ENCODE peak calls at places on chromosomes 13 and 19, in seven cellular contexts. T, H, Z, Y, B, D and E are unnamed samples.

GRCh38 chr13:108419768-108420167 is 150.2 kb downstream of the TNFSF13B start:
- DNase-seq in T (no peak), H (no peak), Z (no peak), Y (no peak), B (no peak), D (no peak), E (no peak)

GRCh38 chr13:99731747-99732146 is 230.5 kb downstream of the TM9SF2 start:
- DNase-seq in T (peak), H (no peak), Z (no peak), Y (no peak), B (no peak), D (no peak), E (no peak)

GRCh38 chr13:113125506-113126264 is 3.1 kb downstream of the F10 start:
- DNase-seq in T (no peak), H (no peak), Z (no peak), Y (no peak), B (no peak), D (no peak), E (no peak)

GRCh38 chr19:43462887-43463380 is 2.5 kb downstream of the LYPD3 start:
- DNase-seq in T (no peak), H (peak), Z (no peak), Y (no peak), B (no peak), D (no peak), E (no peak)

GRCh38 chr19:11577451-11578341 is at the start of gene ACP5:
- DNase-seq in T (peak), H (no peak), Z (no peak), Y (no peak), B (no peak), D (no peak), E (no peak)

GRCh38 chr13:85806553-85807175 is 7.4 kb upstream of the SLITRK6 start:
- DNase-seq in T (peak), H (no peak), Z (peak), Y (no peak), B (peak), D (peak), E (no peak)

GRCh38 chr13:110250258-110250891 is 56.6 kb downstream of the COL4A1 start:
- DNase-seq in T (no peak), H (no peak), Z (no peak), Y (no peak), B (no peak), D (peak), E (no peak)

GRCh38 chr19:3987619-3988371 is 2.5 kb upstream of the EEF2 start:
- DNase-seq in T (peak), H (no peak), Z (peak), Y (peak), B (peak), D (peak), E (peak)

GRCh38 chr19:47447470-47448359 is 24.0 kb downstream of the SLC8A2 start:
- DNase-seq in T (peak), H (peak), Z (peak), Y (no peak), B (peak), D (peak), E (peak)

GRCh38 chr13:39039033-39039432 is 777 bp downstream of the NHLRC3 start:
- DNase-seq in T (no peak), H (no peak), Z (no peak), Y (no peak), B (no peak), D (no peak), E (no peak)

GRCh38 chr13:76635232-76636021 is 250.8 kb downstream of the KCTD12 start:
- DNase-seq in T (no peak), H (no peak), Z (no peak), Y (no peak), B (no peak), D (no peak), E (no peak)

GRCh38 chr19:30754162-30754561 is 382.0 kb downstream of the ZNF536 start:
- DNase-seq in T (no peak), H (no peak), Z (no peak), Y (no peak), B (no peak), D (no peak), E (no peak)

GRCh38 chr13:114062754-114063153 is 69.7 kb downstream of the RASA3 start:
- DNase-seq in T (no peak), H (no peak), Z (no peak), Y (no peak), B (no peak), D (no peak), E (no peak)

GRCh38 chr13:61414686-61415664 is 674 bp downstream of the PCDH20 start:
- DNase-seq in T (peak), H (peak), Z (peak), Y (no peak), B (no peak), D (peak), E (peak)

GRCh38 chr13:21934309-21934708 is 263.4 kb downstream of the FGF9 start:
- DNase-seq in T (no peak), H (no peak), Z (no peak), Y (no peak), B (no peak), D (no peak), E (no peak)

GRCh38 chr19:18093439-18094161 is 4.0 kb upstream of the MAST3 start:
- DNase-seq in T (peak), H (no peak), Z (peak), Y (no peak), B (peak), D (no peak), E (no peak)

GRCh38 chr13:30145709-30146367 is 161.5 kb downstream of the KATNAL1 start:
- DNase-seq in T (no peak), H (no peak), Z (no peak), Y (peak), B (no peak), D (no peak), E (no peak)

GRCh38 chr13:110812111-110812868 is 98.8 kb downstream of the ING1 start:
- DNase-seq in T (no peak), H (no peak), Z (no peak), Y (no peak), B (no peak), D (peak), E (peak)

GRCh38 chr13:82751221-82751620 is 1131.1 kb downstream of the SLITRK1 start:
- DNase-seq in T (no peak), H (no peak), Z (no peak), Y (no peak), B (no peak), D (no peak), E (no peak)

GRCh38 chr19:18768997-18769891 is 21.9 kb downstream of the COMP start:
- DNase-seq in T (no peak), H (no peak), Z (no peak), Y (no peak), B (no peak), D (no peak), E (no peak)

GRCh38 chr19:33845498-33845897 is 48.8 kb downstream of the KCTD15 start:
- DNase-seq in T (no peak), H (no peak), Z (no peak), Y (no peak), B (no peak), D (no peak), E (no peak)

GRCh38 chr19:5122671-5123409 is 153.9 kb downstream of the KDM4B start:
- DNase-seq in T (no peak), H (no peak), Z (no peak), Y (no peak), B (no peak), D (no peak), E (no peak)

GRCh38 chr19:13082192-13083007 is 20.3 kb downstream of the LYL1 start:
- DNase-seq in T (peak), H (no peak), Z (peak), Y (no peak), B (no peak), D (peak), E (peak)

GRCh38 chr13:101626925-101627555 is 174.6 kb downstream of the ITGBL1 start:
- DNase-seq in T (no peak), H (no peak), Z (no peak), Y (peak), B (no peak), D (peak), E (no peak)

GRCh38 chr19:15354557-15355296 is 22.4 kb upstream of the BRD4 start:
- DNase-seq in T (no peak), H (no peak), Z (no peak), Y (no peak), B (no peak), D (no peak), E (no peak)

GRCh38 chr13:107642841-107643240 is 572.5 kb downstream of the LIG4 start:
- DNase-seq in T (no peak), H (no peak), Z (no peak), Y (no peak), B (no peak), D (no peak), E (no peak)

GRCh38 chr13:44692173-44692713 is 116.1 kb upstream of the TSC22D1 start:
- DNase-seq in T (no peak), H (no peak), Z (peak), Y (no peak), B (peak), D (no peak), E (no peak)

GRCh38 chr19:12913011-12913561 is 6.0 kb downstream of the SYCE2 start:
- DNase-seq in T (peak), H (no peak), Z (no peak), Y (no peak), B (no peak), D (peak), E (peak)

GRCh38 chr19:4583961-4584669 is 24.6 kb upstream of the SEMA6B start:
- DNase-seq in T (peak), H (no peak), Z (no peak), Y (no peak), B (no peak), D (peak), E (peak)

GRCh38 chr19:5281588-5281987 is 59.0 kb downstream of the PTPRS start:
- DNase-seq in T (peak), H (no peak), Z (no peak), Y (no peak), B (no peak), D (no peak), E (no peak)

DNA sequence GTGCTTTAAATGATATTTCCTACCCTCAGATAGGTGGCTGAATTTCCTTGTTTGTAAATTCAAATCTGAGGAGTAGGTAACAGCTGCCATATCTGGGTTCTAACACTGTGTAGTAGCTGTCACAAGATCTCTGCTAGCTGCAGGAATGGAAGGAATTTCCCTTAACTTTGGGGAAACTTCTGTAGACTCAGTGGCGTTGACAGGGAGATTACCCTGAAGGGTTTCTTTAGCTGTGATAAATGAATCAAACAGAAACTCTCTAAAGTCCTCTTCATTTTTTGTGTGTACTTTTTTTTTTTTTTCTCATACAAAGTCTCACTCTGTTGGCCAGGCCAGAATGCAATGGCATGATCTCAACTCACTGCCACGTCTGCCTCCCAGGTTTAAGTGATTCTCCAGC is 5.3 kb upstream of the EPSTI1 start:
- DNase-seq in T (no peak), H (no peak), Z (no peak), Y (no peak), B (no peak), D (peak), E (no peak)
- TF ChIP-seq MAX in T (no peak), H (no peak), Z (no peak), Y (no peak), B (no peak), D (no peak), E (no peak)

GRCh38 chr13:94481966-94482365 is 2.5 kb upstream of the DCT start:
- DNase-seq in T (no peak), H (no peak), Z (peak), Y (no peak), B (no peak), D (no peak), E (no peak)
- TF ChIP-seq MAX in T (no peak), H (no peak), Z (no peak), Y (no peak), B (no peak), D (no peak), E (no peak)

GRCh38 chr19:16946951-16947940 is 58.4 kb downstream of the F2RL3 start:
- DNase-seq in T (no peak), H (no peak), Z (no peak), Y (no peak), B (no peak), D (no peak), E (no peak)

GRCh38 chr19:16949496-16950023 is 60.8 kb downstream of the F2RL3 start:
- DNase-seq in T (no peak), H (no peak), Z (no peak), Y (no peak), B (no peak), D (no peak), E (no peak)

GRCh38 chr19:16952046-16952445 is 63.2 kb downstream of the F2RL3 start:
- DNase-seq in T (no peak), H (no peak), Z (no peak), Y (no peak), B (no peak), D (no peak), E (no peak)

GRCh38 chr19:16945762-16946465 is 57.1 kb downstream of the F2RL3 start:
- DNase-seq in T (no peak), H (no peak), Z (no peak), Y (no peak), B (no peak), D (no peak), E (no peak)

DNA sequence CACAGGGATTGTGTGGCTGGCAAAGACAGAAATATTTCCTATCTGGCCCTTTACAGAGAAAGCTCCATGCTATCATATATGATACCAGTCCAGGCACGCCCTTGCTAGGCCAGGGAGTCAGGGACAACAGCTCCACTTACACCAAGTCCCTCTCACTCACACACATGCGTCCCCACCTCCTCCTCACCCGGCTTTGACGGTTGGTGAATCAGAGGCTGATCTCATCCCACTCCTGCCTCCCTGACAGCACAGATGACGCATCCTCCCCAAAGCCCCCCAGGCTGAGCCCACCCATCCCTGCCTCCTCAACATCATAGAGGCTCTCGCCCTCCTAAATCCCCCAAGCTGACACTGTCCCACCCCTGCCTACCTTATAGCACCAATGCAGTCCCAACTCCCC is 62.7 kb downstream of the F2RL3 start:
- DNase-seq in T (no peak), H (no peak), Z (no peak), Y (no peak), B (no peak), D (no peak), E (no peak)
- TF ChIP-seq MAX in T (no peak), H (no peak), Z (no peak), Y (no peak), B (no peak), D (no peak), E (no peak)

DNA sequence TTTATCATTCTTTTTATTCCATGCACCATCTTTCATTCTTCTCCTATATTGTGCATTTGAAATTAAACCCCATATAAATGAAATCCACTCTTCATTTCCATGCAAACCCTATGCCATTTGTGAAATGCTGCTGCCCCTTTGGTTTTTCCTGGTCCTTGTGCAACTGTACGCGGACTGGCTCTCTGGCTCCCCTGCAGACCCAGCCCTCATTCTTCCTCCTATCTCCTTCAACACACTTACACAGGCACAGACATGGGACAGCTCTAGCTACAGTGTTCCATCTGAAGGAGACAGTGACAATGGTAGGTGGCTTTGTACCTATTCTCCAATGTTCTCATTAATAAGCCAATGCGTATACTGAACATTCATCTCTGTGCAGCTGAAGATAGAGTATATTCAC is 81.6 kb downstream of the ESD start:
- DNase-seq in T (no peak), H (no peak), Z (no peak), Y (no peak), B (no peak), D (no peak), E (no peak)
- TF ChIP-seq MAX in T (no peak), H (no peak), Z (no peak), Y (no peak), B (no peak), D (no peak), E (no peak)

GRCh38 chr19:10514211-10515145 is 2.8 kb downstream of the S1PR5 start:
- DNase-seq in T (peak), H (no peak), Z (no peak), Y (no peak), B (no peak), D (no peak), E (peak)
- TF ChIP-seq MAX in T (no peak), H (no peak), Z (no peak), Y (no peak), B (no peak), D (no peak), E (peak)

GRCh38 chr19:41501854-41502253 is 58.9 kb downstream of the ERICH4 start:
- DNase-seq in T (no peak), H (no peak), Z (peak), Y (no peak), B (no peak), D (no peak), E (no peak)
- TF ChIP-seq MAX in T (no peak), H (no peak), Z (no peak), Y (no peak), B (no peak), D (no peak), E (no peak)

GRCh38 chr19:2578911-2579677 is 103.2 kb downstream of the GADD45B start:
- DNase-seq in T (peak), H (peak), Z (peak), Y (no peak), B (peak), D (peak), E (peak)
- TF ChIP-seq MAX in T (peak), H (peak), Z (peak), Y (no peak), B (peak), D (no peak), E (peak)